ENCODE peak calls at places on chromosome 21, in nine cellular contexts. X is gastrocnemius medialis, E is HCT116, U is heart left ventricle, H is NB4, N is testis, K is esophagus squamous epithelium, G is ovary, Y is Peyer's patch. W is an unnamed sample.

GRCh38 chr21:37675202-37675801 is 241.0 kb downstream of the KCNJ6 start:
- DNase-seq in X (no peak), E (peak), U (peak), H (peak), N (peak), K (no peak), G (peak), Y (no peak), W (peak)

GRCh38 chr21:23861908-23862504 is 1745.3 kb downstream of the MRPL39 start:
- DNase-seq in X (no peak), E (no peak), U (no peak), H (no peak), N (no peak), K (no peak), G (no peak), Y (no peak), W (no peak)

GRCh38 chr21:33924079-33924765 is 8.6 kb upstream of the ATP5PO start:
- DNase-seq in X (peak), E (peak), U (peak), H (peak), N (peak), K (peak), G (peak), Y (peak), W (peak)

GRCh38 chr21:32921632-32922230 is 104.0 kb upstream of the OLIG2 start:
- DNase-seq in X (no peak), E (peak), U (no peak), H (peak), N (peak), K (no peak), G (no peak), Y (peak), W (peak)

GRCh38 chr21:32411366-32412161 is 942 bp upstream of the EVA1C start:
- DNase-seq in X (peak), E (no peak), U (peak), H (no peak), N (peak), K (peak), G (peak), Y (peak), W (peak)

GRCh38 chr21:27365394-27365793 is 398.5 kb upstream of the ADAMTS5 start:
- DNase-seq in X (no peak), E (no peak), U (no peak), H (no peak), N (no peak), K (no peak), G (no peak), Y (no peak), W (no peak)

GRCh38 chr21:37380349-37381323 is 14.1 kb downstream of the DYRK1A start:
- DNase-seq in X (no peak), E (no peak), U (no peak), H (no peak), N (peak), K (no peak), G (no peak), Y (no peak), W (peak)

GRCh38 chr21:27476696-27477095 is 509.8 kb upstream of the ADAMTS5 start:
- DNase-seq in X (no peak), E (no peak), U (no peak), H (no peak), N (peak), K (no peak), G (no peak), Y (no peak), W (no peak)

GRCh38 chr21:27536319-27536718 is 569.4 kb upstream of the ADAMTS5 start:
- DNase-seq in X (no peak), E (no peak), U (no peak), H (no peak), N (no peak), K (no peak), G (no peak), Y (no peak), W (no peak)

GRCh38 chr21:33496345-33496744 is 4.8 kb upstream of the DNAJC28 start:
- DNase-seq in X (no peak), E (no peak), U (no peak), H (no peak), N (no peak), K (no peak), G (no peak), Y (no peak), W (no peak)

DNA sequence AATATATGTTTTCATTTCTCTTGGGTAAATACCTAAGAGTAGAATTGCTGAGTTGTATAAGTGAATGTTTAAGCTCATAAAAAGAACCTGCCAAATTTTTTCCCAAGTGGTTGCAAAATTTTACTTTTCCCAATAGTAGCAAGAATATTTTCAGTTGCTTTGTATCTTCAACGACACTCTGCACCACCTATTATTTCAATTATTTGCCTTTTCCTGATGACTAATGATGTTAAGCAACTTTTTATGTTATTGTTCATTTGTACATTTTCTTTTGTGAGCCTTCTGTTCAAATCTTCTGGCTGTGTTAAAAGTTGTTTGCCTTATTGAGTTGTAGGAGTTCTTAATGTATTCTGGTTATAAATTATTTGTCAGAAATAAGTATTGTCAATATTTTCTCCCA is 299.1 kb upstream of the NRIP1 start:
- DNase-seq in X (no peak), E (no peak), U (no peak), H (no peak), N (no peak), K (no peak), G (no peak), Y (no peak), W (no peak)
- TF ChIP-seq POLR2A in X (no peak), E (no peak), U (no peak), H (no peak), N (no peak), K (no peak), G (no peak), Y (no peak), W (no peak)

GRCh38 chr21:43001316-43001715 is 27.0 kb downstream of the PKNOX1 start:
- DNase-seq in X (no peak), E (no peak), U (no peak), H (no peak), N (peak), K (no peak), G (no peak), Y (no peak), W (no peak)

GRCh38 chr21:42991992-42992740 is 17.8 kb downstream of the PKNOX1 start:
- DNase-seq in X (no peak), E (no peak), U (peak), H (peak), N (no peak), K (no peak), G (peak), Y (no peak), W (no peak)

GRCh38 chr21:42992943-42993712 is 18.8 kb downstream of the PKNOX1 start:
- DNase-seq in X (no peak), E (no peak), U (no peak), H (no peak), N (no peak), K (no peak), G (no peak), Y (no peak), W (no peak)

DNA sequence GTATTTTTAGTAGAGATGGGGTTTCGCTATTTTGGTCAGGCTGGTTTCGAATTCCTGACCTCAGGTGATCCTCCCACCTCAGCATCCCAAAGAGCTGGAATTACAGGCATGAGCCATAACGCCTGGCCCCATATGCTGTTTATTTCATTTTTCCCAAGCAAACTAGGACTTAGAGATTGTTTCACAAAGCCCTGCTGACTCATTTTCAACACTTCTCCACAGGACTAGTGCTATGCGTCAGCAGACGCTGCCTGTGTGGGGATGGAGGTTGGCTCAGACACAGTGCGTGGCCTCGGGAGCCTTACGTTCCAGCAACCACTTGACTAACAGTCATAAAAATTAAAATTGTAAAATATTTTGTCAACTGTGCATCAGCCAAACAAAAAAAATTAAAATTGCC is 22.7 kb downstream of the PKNOX1 start:
- DNase-seq in X (no peak), E (no peak), U (peak), H (no peak), N (peak), K (no peak), G (peak), Y (no peak), W (no peak)
- TF ChIP-seq CTCF in X (no peak), E (no peak), U (no peak), H (no peak), N (no peak), K (no peak), G (no peak), Y (no peak), W (no peak)

DNA sequence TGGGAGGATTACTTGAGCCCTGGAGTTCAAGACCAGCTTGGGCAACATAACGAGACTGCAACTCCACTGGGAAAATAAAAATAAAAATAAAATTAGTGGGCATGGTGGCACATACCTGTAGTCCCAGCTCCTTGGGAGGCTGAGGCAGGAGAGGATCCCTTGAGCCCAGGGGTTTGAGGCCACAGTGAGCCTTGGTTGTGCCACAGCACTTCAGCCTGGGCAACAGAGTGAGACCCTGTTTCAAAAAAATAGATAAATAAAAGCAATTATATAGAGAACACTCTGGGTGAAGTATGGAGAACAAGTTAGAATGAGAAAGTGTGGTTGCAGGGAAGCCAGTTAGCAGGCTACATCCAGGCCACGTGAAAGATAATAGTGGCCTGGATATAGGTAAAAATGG is 25.7 kb downstream of the CXADR start:
- DNase-seq in X (no peak), E (no peak), U (no peak), H (no peak), N (no peak), K (no peak), G (no peak), Y (no peak), W (no peak)
- TF ChIP-seq POLR2A in X (no peak), E (no peak), U (no peak), H (no peak), N (no peak), K (no peak), G (no peak), Y (no peak), W (no peak)

DNA sequence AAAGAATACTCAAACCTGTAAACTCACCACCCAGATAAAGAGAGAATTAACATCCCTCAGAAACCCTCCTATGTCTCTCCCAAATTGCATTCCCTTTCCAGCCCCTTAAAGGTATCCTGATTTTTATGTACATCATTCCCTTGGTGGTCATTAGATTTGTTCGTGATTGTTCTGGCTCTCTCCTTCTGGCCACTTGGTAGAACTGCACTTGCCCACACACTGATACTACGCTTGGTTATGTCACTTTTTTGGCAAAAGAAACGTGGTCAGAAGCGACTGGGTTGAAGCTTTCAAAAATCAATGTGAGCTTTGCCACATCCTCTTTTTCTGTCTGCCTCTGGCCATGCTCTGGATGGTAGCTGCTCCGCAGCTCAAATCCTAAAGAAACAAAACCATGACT is 76.3 kb downstream of the KRTAP19-8 start:
- DNase-seq in X (no peak), E (no peak), U (no peak), H (peak), N (no peak), K (no peak), G (no peak), Y (no peak), W (no peak)
- TF ChIP-seq CTCF in X (no peak), E (peak), U (no peak), H (peak), N (peak), K (no peak), G (no peak), Y (no peak), W (no peak)

DNA sequence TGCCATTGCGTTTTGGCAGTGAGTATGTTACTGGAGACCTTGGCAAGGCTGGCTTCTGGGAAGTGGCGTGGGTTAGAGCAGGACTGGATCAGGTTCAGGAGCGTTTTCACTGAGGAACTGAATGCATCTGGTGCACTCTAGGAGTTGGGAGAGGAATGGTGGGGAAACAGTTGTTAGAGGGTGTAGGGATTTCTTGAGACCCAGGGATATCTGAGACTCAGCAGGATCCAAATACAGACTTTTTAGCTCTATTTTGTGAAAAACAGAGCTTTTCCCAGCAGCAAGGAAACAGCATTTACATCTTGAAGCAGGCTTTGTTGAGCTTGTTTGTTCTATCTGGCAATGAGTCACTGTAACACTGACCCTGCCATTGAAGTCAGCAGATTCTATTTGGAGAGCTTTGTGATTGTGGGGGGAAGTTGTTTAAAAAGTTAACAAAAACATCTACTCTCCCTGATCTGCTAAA is 56.9 kb upstream of the NRIP1 start:
- DNase-seq in X (peak), E (no peak), U (peak), H (no peak), N (peak), K (no peak), G (peak), Y (no peak), W (peak)
- TF ChIP-seq POLR2A in X (no peak), E (no peak), U (no peak), H (no peak), N (no peak), K (no peak), G (no peak), Y (no peak), W (no peak)

DNA sequence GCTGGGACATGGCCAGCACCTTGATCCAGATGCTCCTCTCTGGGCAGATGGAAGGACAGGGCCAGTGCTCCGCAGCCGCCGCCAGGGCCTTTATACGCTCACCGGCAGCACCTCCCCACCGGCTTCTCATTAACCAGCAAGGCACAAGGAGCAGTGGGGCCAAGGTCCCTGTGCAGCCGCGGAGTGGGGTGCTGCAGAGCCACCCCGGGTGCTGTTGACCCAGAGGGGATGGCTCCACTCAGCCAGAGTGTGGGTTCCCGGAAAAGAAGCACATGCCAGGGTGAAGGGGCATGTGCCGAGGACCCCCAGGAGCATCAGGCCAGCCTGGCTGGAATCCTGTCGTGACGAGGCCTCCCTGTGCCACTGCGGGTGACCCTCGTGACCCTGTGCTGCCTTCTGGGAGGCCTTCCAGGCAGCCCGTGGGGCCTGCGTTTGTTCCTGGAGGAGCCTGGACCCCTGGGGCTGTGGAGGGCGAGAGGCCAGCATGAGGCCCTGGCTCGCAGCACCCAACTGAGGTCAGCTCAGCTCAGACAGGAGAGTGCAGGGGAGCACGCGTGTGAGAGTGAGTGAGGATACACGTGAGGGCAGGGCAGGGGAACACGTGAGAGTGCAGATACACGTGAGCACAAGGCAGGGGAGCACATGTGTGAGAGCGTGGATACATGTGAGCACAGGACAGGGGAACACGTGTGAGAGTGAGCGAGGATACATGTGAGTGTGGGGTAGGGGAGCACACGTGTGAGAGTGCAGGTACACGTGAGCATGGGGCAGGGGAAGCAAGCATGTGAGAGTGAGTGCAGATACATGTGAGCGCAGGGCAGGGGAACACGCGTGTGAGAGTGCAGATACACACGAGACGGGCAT is at the start of gene FTCD:
- DNase-seq in X (no peak), E (no peak), U (peak), H (no peak), N (peak), K (no peak), G (no peak), Y (no peak), W (peak)
- TF ChIP-seq CTCF in X (no peak), E (no peak), U (no peak), H (no peak), N (no peak), K (no peak), G (no peak), Y (no peak), W (no peak)

GRCh38 chr21:25607812-25608737 is 794 bp upstream of the MRPL39 start:
- DNase-seq in X (peak), E (peak), U (peak), H (peak), N (peak), K (peak), G (peak), Y (peak), W (peak)

DNA sequence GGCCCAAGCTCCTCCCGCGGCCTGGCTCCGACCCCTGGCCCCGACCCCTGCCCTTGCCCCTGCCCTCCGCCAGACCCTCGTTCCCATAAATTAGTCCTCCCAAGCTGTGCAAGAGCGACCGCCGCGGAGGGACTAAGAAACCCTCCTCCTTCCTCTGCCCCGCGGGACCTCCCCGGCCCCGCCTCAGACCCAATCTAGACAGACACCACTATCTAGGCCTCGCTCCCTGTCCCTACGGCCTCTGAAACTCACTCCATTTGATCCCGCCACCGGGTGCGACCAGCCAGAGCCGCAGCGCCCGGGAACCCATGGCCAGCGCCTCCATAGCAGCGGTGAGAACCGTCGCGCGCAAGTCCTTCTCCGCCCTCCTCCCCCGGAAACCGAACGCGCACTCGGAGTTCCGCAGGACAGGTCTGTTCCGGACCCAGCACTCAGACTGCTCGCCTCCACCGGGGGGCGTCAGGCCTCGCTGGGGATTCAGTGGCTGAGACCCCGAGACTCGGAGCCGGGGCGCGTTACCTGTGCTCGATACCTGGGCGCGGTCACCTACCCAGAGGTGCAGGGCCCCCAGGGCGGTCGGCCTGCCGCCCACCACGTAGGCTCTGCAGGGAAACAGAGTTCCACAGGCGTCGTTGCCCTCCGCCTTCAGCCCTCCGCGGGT is at the start of gene MRPL39:
- DNase-seq in X (peak), E (peak), U (peak), H (peak), N (peak), K (peak), G (peak), Y (peak), W (peak)
- TF ChIP-seq POLR2A in X (no peak), E (peak), U (peak), H (peak), N (no peak), K (peak), G (no peak), Y (peak), W (no peak)

GRCh38 chr21:18954415-18954972 is 550.9 kb upstream of the TMPRSS15 start:
- DNase-seq in X (no peak), E (no peak), U (no peak), H (no peak), N (no peak), K (no peak), G (no peak), Y (no peak), W (no peak)

GRCh38 chr21:18950045-18950740 is 546.6 kb upstream of the TMPRSS15 start:
- DNase-seq in X (no peak), E (no peak), U (no peak), H (no peak), N (peak), K (no peak), G (no peak), Y (no peak), W (no peak)

GRCh38 chr21:18951291-18952038 is 547.9 kb upstream of the TMPRSS15 start:
- DNase-seq in X (no peak), E (no peak), U (no peak), H (peak), N (peak), K (no peak), G (no peak), Y (no peak), W (no peak)
- TF ChIP-seq CTCF in X (no peak), E (no peak), U (peak), H (peak), N (peak), K (no peak), G (no peak), Y (peak), W (peak)

GRCh38 chr21:42833859-42834729 is 45.2 kb downstream of the WDR4 start:
- DNase-seq in X (no peak), E (no peak), U (no peak), H (no peak), N (no peak), K (no peak), G (no peak), Y (peak), W (peak)

GRCh38 chr21:42834730-42835191 is 44.6 kb downstream of the WDR4 start:
- DNase-seq in X (no peak), E (no peak), U (no peak), H (no peak), N (no peak), K (no peak), G (no peak), Y (peak), W (peak)

GRCh38 chr21:42835611-42836401 is 43.5 kb downstream of the WDR4 start:
- DNase-seq in X (no peak), E (no peak), U (no peak), H (no peak), N (no peak), K (no peak), G (no peak), Y (peak), W (peak)

GRCh38 chr21:42835211-42835610 is 44.1 kb downstream of the WDR4 start:
- DNase-seq in X (no peak), E (no peak), U (no peak), H (no peak), N (no peak), K (no peak), G (no peak), Y (peak), W (peak)

DNA sequence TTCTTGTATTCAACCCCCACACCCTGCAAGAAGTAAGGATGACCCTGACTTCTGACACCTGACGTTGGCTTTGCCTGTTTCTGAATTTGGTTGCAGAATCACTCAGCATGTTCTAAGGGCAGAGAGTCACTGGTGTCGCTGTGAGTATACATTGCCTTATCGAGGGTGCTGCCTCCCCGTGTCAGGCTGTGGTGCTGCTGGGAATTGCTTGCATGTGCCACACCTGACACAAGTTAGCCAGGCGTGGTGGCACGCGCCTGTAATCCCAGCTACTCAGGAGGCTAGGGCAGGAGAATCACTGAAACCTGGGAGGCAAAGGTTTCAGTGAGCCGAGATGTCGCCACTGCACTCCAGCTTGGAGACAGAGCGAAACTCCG is 45.9 kb downstream of the WDR4 start:
- DNase-seq in X (no peak), E (peak), U (no peak), H (peak), N (no peak), K (no peak), G (no peak), Y (peak), W (peak)
- TF ChIP-seq POLR2A in X (no peak), E (no peak), U (no peak), H (no peak), N (no peak), K (no peak), G (no peak), Y (no peak), W (no peak)